ENCODE peak calls at places on chromosomes 6 and 20, in eight cellular contexts. W, Q, L, E, B, H, G and S are unnamed samples.

GRCh38 chr6:38215225-38215624 is 395.7 kb downstream of the ZFAND3 start:
- DNase-seq in L (no peak), W (no peak), H (no peak), Q (no peak), B (no peak), E (no peak), G (no peak), S (no peak)

GRCh38 chr6:4687989-4688947 is 87.9 kb upstream of the CDYL start:
- DNase-seq in G (peak), L (peak), H (peak), E (no peak), B (no peak), W (peak), Q (no peak), S (peak)

GRCh38 chr6:167676666-167677421 is 149.9 kb upstream of the AFDN start:
- DNase-seq in L (peak), B (no peak), Q (no peak), G (no peak), E (no peak), W (no peak), H (no peak), S (no peak)

GRCh38 chr6:33779305-33779704 is 9.6 kb downstream of the LEMD2 start:
- DNase-seq in G (no peak), W (no peak), H (no peak), B (no peak), E (no peak), L (no peak), Q (no peak), S (no peak)

GRCh38 chr20:54510546-54511129 is 35.2 kb downstream of the DOK5 start:
- DNase-seq in W (no peak), Q (no peak), E (no peak), H (no peak), L (no peak), B (peak), G (no peak), S (peak)

GRCh38 chr6:6479706-6480250 is 108.7 kb upstream of the LY86 start:
- DNase-seq in H (no peak), W (no peak), L (no peak), E (no peak), B (no peak), G (no peak), Q (no peak), S (no peak)

GRCh38 chr6:87623248-87623647 is 33.3 kb downstream of the ORC3 start:
- DNase-seq in L (no peak), Q (no peak), G (peak), E (no peak), B (no peak), W (peak), H (peak), S (peak)

GRCh38 chr20:18403269-18403668 is 63.6 kb downstream of the DZANK1 start:
- DNase-seq in G (no peak), E (no peak), B (no peak), H (no peak), W (no peak), Q (no peak), L (no peak), S (no peak)

GRCh38 chr20:51461306-51461705 is 81.2 kb downstream of the NFATC2 start:
- DNase-seq in G (no peak), E (no peak), B (no peak), L (no peak), H (no peak), Q (no peak), W (no peak), S (no peak)

GRCh38 chr20:32231847-32232246 is 24.2 kb downstream of the POFUT1 start:
- DNase-seq in L (no peak), H (no peak), W (peak), E (peak), Q (no peak), G (peak), B (no peak), S (no peak)

GRCh38 chr6:149887343-149887742 is 10.6 kb downstream of the RAET1E start:
- DNase-seq in W (peak), B (no peak), Q (no peak), G (peak), H (peak), L (peak), E (no peak), S (peak)

GRCh38 chr6:32176476-32177181 is 745 bp upstream of the AGPAT1 start:
- DNase-seq in H (peak), L (peak), W (peak), B (no peak), E (no peak), Q (no peak), G (peak), S (peak)

GRCh38 chr6:28719275-28719940 is 193.7 kb downstream of the GPX5 start:
- DNase-seq in B (no peak), E (no peak), H (no peak), L (peak), G (peak), W (peak), Q (no peak), S (peak)

GRCh38 chr6:131924881-131925474 is 26.2 kb downstream of the CCN2 start:
- DNase-seq in E (no peak), Q (no peak), W (peak), L (peak), B (peak), G (peak), H (peak), S (peak)

GRCh38 chr6:159594750-159595117 is 98.3 kb downstream of the SOD2 start:
- DNase-seq in Q (no peak), B (peak), G (peak), H (peak), W (peak), L (peak), E (no peak), S (peak)

GRCh38 chr6:112831022-112831421 is 483.9 kb downstream of the RFPL4B start:
- DNase-seq in Q (no peak), L (no peak), B (no peak), W (no peak), H (peak), E (no peak), G (peak), S (no peak)

GRCh38 chr6:138848461-138848860 is 52.6 kb downstream of the ECT2L start:
- DNase-seq in L (no peak), Q (no peak), H (no peak), E (no peak), B (no peak), W (no peak), G (no peak), S (no peak)

GRCh38 chr6:79152269-79152737 is 74.2 kb upstream of the PHIP start:
- DNase-seq in W (peak), E (no peak), B (no peak), Q (no peak), L (no peak), H (no peak), G (no peak), S (no peak)

GRCh38 chr20:56566621-56567020 is 33.6 kb downstream of the FAM209B start:
- DNase-seq in E (no peak), Q (no peak), B (no peak), H (no peak), W (no peak), G (no peak), L (no peak), S (no peak)

GRCh38 chr6:10396775-10397174 is 18.1 kb downstream of the TFAP2A start:
- DNase-seq in B (no peak), L (no peak), E (no peak), W (no peak), G (no peak), Q (no peak), H (no peak), S (no peak)

GRCh38 chr6:81401970-81402690 is 350.4 kb downstream of the TENT5A start:
- DNase-seq in Q (no peak), W (peak), G (peak), L (peak), H (peak), B (peak), E (no peak), S (peak)

GRCh38 chr20:50245561-50246366 is 55.1 kb downstream of the CEBPB start:
- DNase-seq in B (no peak), E (no peak), H (peak), Q (no peak), G (peak), L (peak), W (peak), S (peak)

GRCh38 chr6:113888996-113889635 is 32.0 kb downstream of the MARCKS start:
- DNase-seq in B (no peak), Q (no peak), L (no peak), G (no peak), E (no peak), W (no peak), H (no peak), S (no peak)

GRCh38 chr6:53861543-53861942 is 66.7 kb downstream of the LRRC1 start:
- DNase-seq in L (no peak), Q (no peak), W (no peak), G (no peak), B (no peak), H (no peak), E (no peak), S (no peak)

GRCh38 chr6:149694926-149695325 is 23.0 kb downstream of the LATS1 start:
- DNase-seq in B (no peak), G (no peak), L (no peak), H (no peak), Q (no peak), W (no peak), E (no peak), S (no peak)

GRCh38 chr6:85464260-85464644 is 14.4 kb downstream of the NT5E start:
- DNase-seq in H (peak), G (peak), L (peak), Q (no peak), W (peak), E (peak), B (peak), S (peak)

GRCh38 chr6:6351626-6352025 is 31.2 kb upstream of the F13A1 start:
- DNase-seq in B (no peak), E (no peak), H (no peak), G (no peak), W (no peak), Q (no peak), L (no peak), S (no peak)

GRCh38 chr20:46800405-46800804 is 91.0 kb downstream of the SLC2A10 start:
- DNase-seq in L (no peak), E (no peak), G (no peak), W (no peak), B (no peak), H (no peak), Q (no peak), S (no peak)

GRCh38 chr6:131819507-131820228 is 11.8 kb downstream of the ENPP1 start:
- DNase-seq in B (peak), H (no peak), W (peak), Q (no peak), L (peak), G (peak), E (no peak), S (peak)

GRCh38 chr6:78589426-78589825 is 277.9 kb upstream of the IRAK1BP1 start:
- DNase-seq in H (no peak), W (no peak), L (peak), E (no peak), G (no peak), Q (no peak), B (no peak), S (peak)

GRCh38 chr6:76438768-76439167 is 366.3 kb upstream of the IMPG1 start:
- DNase-seq in E (no peak), G (no peak), Q (no peak), W (no peak), H (no peak), B (no peak), L (no peak), S (no peak)

DNA sequence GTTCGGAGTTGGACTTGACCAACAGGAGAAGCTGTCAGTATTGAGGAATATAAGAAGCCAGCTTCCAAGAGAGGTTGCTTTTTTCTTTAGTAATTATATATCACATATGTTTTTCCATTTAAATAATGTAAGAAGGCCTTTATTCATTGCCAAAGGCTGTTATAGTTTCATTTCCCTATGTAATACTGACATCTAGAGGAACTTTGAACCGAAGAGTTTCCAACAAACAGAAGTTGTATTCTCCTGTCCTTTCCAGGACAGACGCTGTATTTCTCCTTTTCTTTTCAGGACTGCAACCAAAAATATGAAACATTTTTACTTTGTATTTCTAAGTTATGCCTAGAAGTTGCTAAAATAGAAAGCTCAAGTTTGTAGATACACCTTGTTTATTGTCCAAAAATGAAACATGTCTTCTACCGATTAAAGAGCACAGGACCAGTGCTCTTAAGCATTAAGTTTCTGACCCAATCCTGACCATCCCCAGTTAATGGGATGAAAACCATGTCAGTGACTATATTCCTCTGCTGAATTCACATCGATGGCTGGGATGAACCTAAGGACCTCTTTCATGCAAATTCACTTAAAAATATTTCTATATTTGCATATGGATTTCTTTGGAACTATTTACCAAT is 55.1 kb downstream of the MYLK4 start:
- DNase-seq in B (peak), W (peak), G (peak), E (no peak), Q (no peak), L (peak), H (no peak), S (peak)
- TF ChIP-seq CTCF in B (peak), W (peak), G (peak), E (no peak), Q (peak), L (peak), H (peak), S (peak)

DNA sequence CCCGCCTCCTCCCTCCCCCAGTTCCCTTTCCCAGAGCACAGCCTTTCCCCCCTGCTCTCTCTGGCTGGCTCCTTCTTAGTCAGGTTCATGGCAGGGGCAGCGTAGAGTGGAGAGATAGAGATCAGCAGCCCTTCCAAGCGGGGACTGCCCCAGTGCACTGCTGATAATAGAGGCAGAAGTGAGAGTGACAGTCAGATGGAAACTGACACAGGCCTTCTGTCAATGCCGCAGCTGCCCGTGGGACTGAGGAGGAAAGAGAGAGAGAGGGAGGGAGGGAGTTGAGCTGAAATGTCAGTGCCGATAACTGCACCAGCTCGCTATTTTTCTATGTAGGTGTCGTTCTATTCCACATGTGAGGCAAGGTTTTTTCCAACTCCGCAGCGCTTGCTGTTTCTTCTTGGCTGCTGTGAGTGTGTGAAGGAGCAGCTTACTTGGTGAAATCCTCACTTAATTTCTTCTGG is 386.2 kb upstream of the MMS22L start:
- DNase-seq in E (no peak), G (peak), Q (no peak), W (peak), H (peak), B (peak), L (no peak), S (peak)
- H3K4me3 ChIP-seq in E (no peak), G (peak), Q (peak), W (peak), H (peak), B (peak), L (no peak), S (no peak)

GRCh38 chr6:2600363-2600762 is 150.4 kb downstream of the MYLK4 start:
- DNase-seq in H (no peak), Q (no peak), G (no peak), W (no peak), B (no peak), E (no peak), L (no peak), S (no peak)

GRCh38 chr6:2596222-2596621 is 154.5 kb downstream of the MYLK4 start:
- DNase-seq in B (no peak), G (no peak), E (no peak), Q (no peak), L (no peak), H (no peak), W (no peak), S (no peak)

GRCh38 chr6:2594868-2595267 is 155.9 kb downstream of the MYLK4 start:
- DNase-seq in H (no peak), Q (no peak), G (no peak), E (no peak), L (no peak), W (no peak), B (no peak), S (no peak)

GRCh38 chr6:2599817-2600216 is 150.9 kb downstream of the MYLK4 start:
- DNase-seq in Q (no peak), L (no peak), E (no peak), B (no peak), W (no peak), H (no peak), G (no peak), S (no peak)

DNA sequence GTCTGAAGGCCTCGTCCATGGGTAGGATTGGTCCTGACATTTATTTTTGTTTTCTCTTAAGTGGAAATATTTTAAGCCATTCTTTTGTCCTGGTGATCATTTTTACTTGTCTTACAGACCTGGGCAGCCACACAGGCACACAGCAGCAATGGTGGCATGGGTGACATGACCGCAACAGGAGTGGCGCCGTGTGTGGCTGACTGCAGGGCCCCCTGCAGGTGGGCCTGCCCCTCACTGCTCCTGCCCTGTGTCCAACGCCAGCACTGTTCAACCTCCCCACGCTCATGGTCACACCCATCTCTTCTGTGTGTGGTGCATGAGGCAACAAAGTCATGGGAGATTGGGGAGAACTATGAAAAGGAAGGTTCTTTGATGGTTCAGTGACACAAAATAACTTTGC is 151.9 kb downstream of the MYLK4 start:
- DNase-seq in B (no peak), E (no peak), H (no peak), Q (no peak), L (no peak), W (no peak), G (no peak), S (no peak)
- TF ChIP-seq CTCF in B (no peak), E (no peak), H (no peak), Q (no peak), L (no peak), W (no peak), G (no peak), S (no peak)

GRCh38 chr6:160929831-160930230 is 61.7 kb upstream of the MAP3K4 start:
- DNase-seq in H (no peak), B (no peak), E (no peak), G (no peak), L (no peak), Q (no peak), W (no peak), S (no peak)

GRCh38 chr6:160927416-160927815 is 64.2 kb upstream of the MAP3K4 start:
- DNase-seq in G (no peak), W (no peak), L (no peak), B (no peak), E (no peak), H (no peak), Q (no peak), S (no peak)

GRCh38 chr6:160931378-160932343 is 59.9 kb upstream of the MAP3K4 start:
- DNase-seq in W (no peak), Q (no peak), H (no peak), E (no peak), G (no peak), L (peak), B (no peak), S (no peak)

GRCh38 chr6:160933256-160933655 is 58.3 kb upstream of the MAP3K4 start:
- DNase-seq in W (no peak), G (no peak), E (no peak), Q (no peak), L (no peak), H (no peak), B (no peak), S (no peak)

GRCh38 chr6:160930547-160931377 is 60.8 kb upstream of the MAP3K4 start:
- DNase-seq in Q (peak), G (peak), E (peak), W (peak), H (peak), L (peak), B (peak), S (peak)
- H3K4me3 ChIP-seq in Q (peak), G (peak), E (peak), W (peak), H (peak), L (peak), B (peak), S (peak)